ENCODE peak calls at places on chromosomes 12 and 14, in six cellular contexts. Q is esophagus squamous epithelium; A is hippocampal formation; M is naive thymus-derived CD4-positive, alpha-beta T cell; S is CD8-positive, alpha-beta T cell; L is DMS79 treated with DMSO at 0.1 percent for 48 hours. Z is an unnamed sample.

GRCh38 chr14:49992036-49992435 is 99.2 kb downstream of the ARF6 start:
- DNase-seq in S (no peak), A (no peak), Q (no peak), L (no peak), M (no peak), Z (no peak)

GRCh38 chr14:93331375-93332031 is 1.3 kb downstream of the BTBD7 start:
- DNase-seq in A (no peak), S (no peak), L (no peak), Q (no peak), M (no peak), Z (no peak)

GRCh38 chr14:68895304-68895703 is 83.8 kb downstream of the ACTN1 start:
- DNase-seq in L (no peak), Q (no peak), S (no peak), A (no peak), M (no peak), Z (no peak)

GRCh38 chr12:124332068-124332672 is 37.3 kb downstream of the RFLNA start:
- DNase-seq in A (no peak), Q (no peak), M (no peak), L (no peak), S (no peak), Z (no peak)

GRCh38 chr14:40252817-40253447 is 820.7 kb upstream of the FBXO33 start:
- DNase-seq in S (no peak), Q (no peak), L (no peak), M (no peak), A (no peak), Z (peak; percentile 2)

GRCh38 chr12:108394196-108394595 is 55.1 kb upstream of the CMKLR1 start:
- DNase-seq in A (no peak), Q (no peak), L (peak; percentile 6), M (no peak), S (no peak), Z (no peak)

GRCh38 chr14:29710015-29710414 is 217.6 kb downstream of the PRKD1 start:
- DNase-seq in S (no peak), L (no peak), A (no peak), Q (no peak), M (no peak), Z (no peak)

GRCh38 chr12:109743076-109743910 is 29.7 kb downstream of the FAM222A start:
- DNase-seq in Q (no peak), S (no peak), A (no peak), M (no peak), L (no peak), Z (no peak)

GRCh38 chr12:1013618-1014489 is 22.8 kb downstream of the ERC1 start:
- DNase-seq in S (no peak), M (no peak), A (no peak), Q (no peak), L (no peak), Z (no peak)

GRCh38 chr14:103811189-103811588 is 36.2 kb downstream of the PPP1R13B start:
- DNase-seq in Q (no peak), L (no peak), M (no peak), A (no peak), S (no peak), Z (no peak)

GRCh38 chr14:85528080-85528881 is 1.7 kb upstream of the FLRT2 start:
- DNase-seq in L (peak; percentile 19), S (no peak), A (peak; percentile 5), M (no peak), Q (no peak), Z (no peak)

GRCh38 chr12:65532162-65532561 is 253.7 kb downstream of the MSRB3 start:
- DNase-seq in M (no peak), S (no peak), Q (no peak), A (no peak), L (no peak), Z (no peak)

GRCh38 chr12:85626031-85626781 is 210.0 kb downstream of the RASSF9 start:
- DNase-seq in Q (no peak), L (no peak), A (no peak), S (no peak), M (no peak), Z (no peak)

GRCh38 chr14:77622562-77622961 is 6.1 kb upstream of the SPTLC2 start:
- DNase-seq in A (no peak), L (peak; percentile 15), Q (no peak), M (no peak), S (no peak), Z (no peak)

GRCh38 chr12:82996168-82996812 is 309.6 kb downstream of the TMTC2 start:
- DNase-seq in M (no peak), Q (no peak), A (no peak), L (no peak), S (no peak), Z (no peak)

GRCh38 chr14:64804754-64805260 is 74.9 kb downstream of the SPTB start:
- DNase-seq in L (no peak), A (no peak), M (no peak), S (no peak), Q (no peak), Z (no peak)

GRCh38 chr12:58731096-58731495 is 189.2 kb downstream of the LRIG3 start:
- DNase-seq in S (no peak), M (no peak), A (no peak), L (no peak), Q (no peak), Z (no peak)

GRCh38 chr14:69002069-69002468 is 23.0 kb upstream of the ACTN1 start:
- DNase-seq in M (peak; percentile 27), A (no peak), L (no peak), Q (no peak), S (peak; percentile 52), Z (no peak)

GRCh38 chr12:132487311-132487741 is 2.6 kb upstream of the FBRSL1 start:
- DNase-seq in Q (no peak), L (no peak), M (no peak), A (no peak), S (no peak), Z (no peak)

GRCh38 chr14:90652626-90653025 is 163.6 kb downstream of the TTC7B start:
- DNase-seq in S (no peak), M (no peak), A (no peak), L (no peak), Q (no peak), Z (no peak)

GRCh38 chr14:82354126-82354525 is 820.5 kb upstream of the SEL1L start:
- DNase-seq in M (no peak), A (no peak), L (no peak), S (no peak), Q (no peak), Z (no peak)

GRCh38 chr12:1533602-1534304 is 60.6 kb downstream of the FBXL14 start:
- DNase-seq in M (no peak), S (peak; percentile 63), L (no peak), Q (no peak), A (no peak), Z (no peak)

GRCh38 chr12:42873401-42873800 is 283.9 kb upstream of the PRICKLE1 start:
- DNase-seq in M (no peak), Q (no peak), A (no peak), L (no peak), S (no peak), Z (no peak)

GRCh38 chr12:101746661-101747060 is 7.4 kb upstream of the SYCP3 start:
- DNase-seq in M (no peak), L (no peak), Q (no peak), S (no peak), A (no peak), Z (no peak)

GRCh38 chr14:102297436-102298170 is 7.4 kb downstream of the MOK start:
- DNase-seq in M (no peak), Q (no peak), A (no peak), S (no peak), L (no peak), Z (no peak)

GRCh38 chr12:40216516-40217288 is 8.1 kb upstream of the LRRK2 start:
- DNase-seq in M (no peak), A (no peak), S (no peak), Q (no peak), L (no peak), Z (no peak)

GRCh38 chr14:60514378-60515243 is 5.7 kb downstream of the SIX6 start:
- DNase-seq in A (no peak), L (peak; percentile 87), Q (no peak), M (no peak), S (no peak), Z (peak; percentile 14)

GRCh38 chr12:51865757-51866270 is 17.3 kb upstream of the FIGNL2 start:
- DNase-seq in A (no peak), S (no peak), L (no peak), Q (no peak), M (no peak), Z (no peak)

GRCh38 chr12:52082988-52083637 is 3.6 kb downstream of the SMIM41 start:
- DNase-seq in Q (no peak), L (peak; percentile 13), S (peak; percentile 81), A (peak; percentile 25), M (peak; percentile 60), Z (peak; percentile 86)

GRCh38 chr12:1881936-1882335 is 36.5 kb downstream of the CACNA2D4 start:
- DNase-seq in M (no peak), L (no peak), Q (no peak), S (no peak), A (no peak), Z (no peak)

GRCh38 chr12:68844318-68844745 is 36.4 kb downstream of the MDM2 start:
- DNase-seq in A (no peak), Q (no peak), M (no peak), L (no peak), S (no peak), Z (no peak)

GRCh38 chr14:36171607-36172006 is 4.9 kb downstream of the PTCSC3 start:
- DNase-seq in A (no peak), M (no peak), L (no peak), S (no peak), Q (no peak), Z (no peak)

GRCh38 chr12:113273053-113273725 is 51.9 kb downstream of the TPCN1 start:
- DNase-seq in S (no peak), A (no peak), M (no peak), L (no peak), Q (no peak), Z (no peak)

GRCh38 chr12:40515041-40515825 is 177.0 kb upstream of the CNTN1 start:
- DNase-seq in M (no peak), S (no peak), Q (no peak), A (no peak), L (no peak), Z (no peak)

GRCh38 chr14:40268236-40268635 is 836.0 kb upstream of the FBXO33 start:
- DNase-seq in A (no peak), Q (no peak), S (no peak), L (no peak), M (no peak), Z (no peak)

GRCh38 chr12:41552507-41553047 is 364.5 kb downstream of the PDZRN4 start:
- DNase-seq in Q (no peak), L (no peak), S (no peak), M (no peak), A (no peak), Z (no peak)

GRCh38 chr14:93173943-93174395 is 10.7 kb downstream of the MOAP1 start:
- DNase-seq in A (no peak), S (no peak), M (no peak), Q (no peak), L (no peak), Z (no peak)

GRCh38 chr12:42648061-42648460 is 58.5 kb upstream of the PRICKLE1 start:
- DNase-seq in S (no peak), A (no peak), Q (no peak), L (no peak), M (no peak), Z (no peak)

Z was measured in B cell.